ENCODE peak calls at places on chromosomes 2 and 18, in six cellular contexts. C is GM12891, K is K562, U is HepG2, Z is H1, S is GM12878. D is an unnamed sample.

GRCh38 chr2:8472545-8473361 is 209.1 kb upstream of the ID2 start:
- DNase-seq in C (no peak), K (no peak), Z (no peak), S (no peak), U (no peak), D (no peak)

GRCh38 chr18:46250084-46250811 is 146.1 kb downstream of the HAUS1 start:
- DNase-seq in S (peak; percentile 92), C (peak; percentile 33), Z (no peak), K (peak; percentile 25), U (no peak), D (peak; percentile 45)

GRCh38 chr2:10944799-10945198 is 33.1 kb downstream of the KCNF1 start:
- DNase-seq in S (no peak), C (no peak), Z (no peak), K (no peak), U (no peak), D (no peak)

GRCh38 chr2:15956751-15957736 is 16.7 kb downstream of the MYCN start:
- DNase-seq in Z (no peak), K (no peak), U (no peak), S (no peak), C (no peak), D (no peak)

GRCh38 chr18:46184296-46185080 is 80.3 kb downstream of the HAUS1 start:
- DNase-seq in K (no peak), S (no peak), Z (no peak), C (no peak), U (no peak), D (no peak)

GRCh38 chr2:64165696-64166095 is 21.5 kb upstream of the PELI1 start:
- DNase-seq in Z (no peak), K (no peak), U (no peak), S (no peak), C (no peak), D (no peak)

GRCh38 chr2:68193144-68193543 is 35.5 kb downstream of the PNO1 start:
- DNase-seq in U (no peak), C (no peak), K (peak; percentile 57), Z (no peak), S (no peak), D (no peak)

GRCh38 chr2:220393717-220394116 is 766.3 kb downstream of the SLC4A3 start:
- DNase-seq in Z (no peak), C (no peak), K (no peak), U (no peak), S (no peak), D (no peak)

GRCh38 chr2:159722580-159722979 is 10.3 kb downstream of the MARCHF7 start:
- DNase-seq in U (no peak), S (no peak), Z (no peak), K (no peak), C (no peak), D (no peak)

GRCh38 chr18:11104307-11104706 is 45.1 kb downstream of the PIEZO2 start:
- DNase-seq in K (no peak), Z (no peak), U (peak; percentile 15), S (no peak), C (no peak), D (no peak)

GRCh38 chr2:43127208-43127940 is 99.0 kb downstream of the ZFP36L2 start:
- DNase-seq in C (peak; percentile 78), U (peak; percentile 68), Z (peak; percentile 60), S (no peak), K (peak; percentile 76), D (peak; percentile 87)
- TF ChIP-seq POLR2A in C (no peak), U (no peak), Z (no peak), S (no peak), K (no peak), D (no peak)

GRCh38 chr18:69898241-69898861 is 49.3 kb downstream of the CD226 start:
- DNase-seq in Z (no peak), U (peak; percentile 18), S (no peak), K (no peak), C (peak; percentile 16), D (no peak)

GRCh38 chr18:69895081-69896047 is 52.3 kb downstream of the CD226 start:
- DNase-seq in Z (no peak), S (no peak), C (no peak), K (no peak), U (no peak), D (no peak)

GRCh38 chr18:69906765-69907164 is 40.9 kb downstream of the CD226 start:
- DNase-seq in U (no peak), Z (no peak), K (no peak), S (no peak), C (no peak), D (no peak)

GRCh38 chr18:69897397-69898108 is 50.1 kb downstream of the CD226 start:
- DNase-seq in Z (no peak), C (peak; percentile 30), K (no peak), U (no peak), S (peak; percentile 74), D (no peak)

GRCh38 chr18:69900941-69901340 is 46.7 kb downstream of the CD226 start:
- DNase-seq in S (no peak), U (no peak), Z (no peak), C (no peak), K (no peak), D (no peak)
- TF ChIP-seq POLR2AphosphoS5 in S (no peak), U (no peak), Z (no peak), C (no peak), K (no peak), D (no peak)

GRCh38 chr2:66957677-66958076 is 439.5 kb upstream of the ETAA1 start:
- DNase-seq in Z (no peak), S (no peak), K (no peak), C (no peak), U (no peak), D (no peak)

GRCh38 chr2:66962625-66963207 is 434.4 kb upstream of the ETAA1 start:
- DNase-seq in U (no peak), K (no peak), C (no peak), S (no peak), Z (no peak), D (no peak)

GRCh38 chr2:66960161-66960560 is 437.0 kb upstream of the ETAA1 start:
- DNase-seq in Z (no peak), C (no peak), U (no peak), S (no peak), K (no peak), D (no peak)

GRCh38 chr2:66957198-66957597 is 439.9 kb upstream of the ETAA1 start:
- DNase-seq in U (no peak), K (no peak), C (no peak), Z (no peak), S (no peak), D (no peak)
- TF ChIP-seq TAF1 in U (no peak), K (no peak), C (no peak), Z (no peak), S (no peak), D (no peak)

GRCh38 chr2:200963129-200963917 is at the start of gene ORC2:
- DNase-seq in U (peak; percentile 96), C (peak; percentile 75), K (peak; percentile 95), S (peak; percentile 78), Z (peak; percentile 94), D (peak; percentile 84)
- TF ChIP-seq POLR2A in U (peak; percentile 85), C (peak; percentile 75), K (peak; percentile 81), S (peak; percentile 94), Z (peak; percentile 80), D (peak; percentile 69)

GRCh38 chr2:237572021-237572741 is 5.8 kb downstream of the PRLH start:
- DNase-seq in K (peak; percentile 79), S (peak; percentile 34), Z (peak; percentile 83), U (peak; percentile 84), C (peak; percentile 99), D (peak; percentile 99)
- TF ChIP-seq POLR2AphosphoS5 in K (no peak), S (no peak), Z (no peak), U (no peak), C (no peak), D (no peak)

GRCh38 chr18:76571689-76572088 is 76.6 kb upstream of the ZNF516 start:
- DNase-seq in Z (no peak), C (no peak), U (no peak), K (no peak), S (no peak), D (no peak)

GRCh38 chr18:76569644-76570415 is 74.8 kb upstream of the ZNF516 start:
- DNase-seq in K (no peak), S (no peak), Z (no peak), U (no peak), C (no peak), D (no peak)

GRCh38 chr18:76568726-76569125 is 73.7 kb upstream of the ZNF516 start:
- DNase-seq in Z (no peak), S (no peak), K (no peak), C (no peak), U (no peak), D (no peak)

GRCh38 chr18:76572517-76573247 is 77.6 kb upstream of the ZNF516 start:
- DNase-seq in U (peak; percentile 34), K (no peak), C (no peak), S (no peak), Z (no peak), D (no peak)

DNA sequence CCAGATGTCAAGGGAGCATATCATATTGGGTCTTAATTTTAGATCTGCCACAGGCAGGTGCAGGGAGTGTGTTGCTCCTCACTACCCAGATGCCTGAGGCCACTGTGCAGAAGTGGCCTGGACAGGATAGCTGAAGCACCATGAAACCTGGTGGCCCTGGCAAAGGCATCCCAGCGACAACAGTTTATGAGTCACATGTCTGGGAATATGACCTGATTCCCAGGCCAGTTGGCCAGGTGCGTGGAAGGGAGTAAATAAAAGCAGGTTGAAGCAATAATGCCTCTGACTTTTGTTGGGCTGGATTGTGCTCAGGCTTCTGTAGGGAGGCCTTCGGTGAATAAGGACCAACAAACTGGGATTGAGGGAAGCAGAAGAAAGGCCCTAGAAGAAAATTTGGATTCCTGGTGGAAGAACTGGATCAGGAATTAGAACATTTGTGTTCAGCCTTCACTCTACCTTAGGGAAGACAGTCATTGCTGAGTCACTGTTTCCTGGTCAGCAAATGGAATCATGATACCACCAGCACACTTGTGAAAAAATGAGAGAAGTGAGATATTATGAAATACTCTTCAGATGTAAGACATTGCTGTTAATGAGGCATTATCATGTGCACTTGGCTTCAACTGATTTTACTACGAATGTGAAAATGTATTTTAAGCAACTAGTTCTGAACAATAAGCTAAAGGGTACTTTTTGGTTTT is 78.4 kb upstream of the ZNF516 start:
- DNase-seq in Z (no peak), S (no peak), K (no peak), C (no peak), U (no peak), D (no peak)
- TF ChIP-seq TAF1 in Z (no peak), S (no peak), K (no peak), C (no peak), U (no peak), D (no peak)

DNA sequence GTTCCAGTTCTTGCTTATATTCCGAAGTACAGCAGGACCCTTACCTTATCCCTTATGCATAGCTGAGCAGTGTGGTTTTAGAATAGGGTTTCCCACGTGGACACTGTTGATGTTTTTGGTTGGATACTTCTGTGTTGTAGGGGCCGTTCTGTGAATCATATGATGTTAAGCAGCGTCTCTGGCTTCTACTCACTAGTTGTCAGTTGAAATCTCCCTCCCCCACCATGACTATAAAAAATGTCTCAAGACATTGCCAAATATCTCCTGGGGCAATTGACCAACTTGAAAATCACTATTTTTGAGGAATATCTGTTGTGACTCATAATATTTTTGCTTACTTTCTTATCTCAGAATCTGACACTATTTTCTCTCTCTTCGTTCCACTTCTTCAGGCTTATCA is 713.7 kb downstream of the TSN start:
- DNase-seq in U (no peak), K (no peak), Z (no peak), C (no peak), S (no peak), D (no peak)
- TF ChIP-seq POLR2A in U (no peak), K (no peak), Z (no peak), C (no peak), S (no peak), D (no peak)